ENCODE peak calls at places on chromosomes 3 and 15, in ten cellular contexts. U is heart left ventricle; D is HepG2; T is fibroblast of lung; O is K562; X is sigmoid colon; F is cardiac muscle cell; L is CD8-positive, alpha-beta T cell; M is ovary; W is A549. K is an unnamed sample.

GRCh38 chr15:49830411-49830810 is 209.6 kb downstream of the DTWD1 start:
- DNase-seq in U (no peak), D (no peak), T (no peak), O (no peak), X (no peak), F (peak; percentile 72), L (no peak), M (no peak), W (no peak), K (no peak)

GRCh38 chr3:128009952-128010846 is 42.0 kb upstream of the SEC61A1 start:
- DNase-seq in U (no peak), D (peak; percentile 29), T (peak; percentile 12), O (no peak), X (no peak), F (peak; percentile 84), L (no peak), M (no peak), W (peak; percentile 14), K (no peak)

GRCh38 chr15:68364028-68364659 is 67.8 kb downstream of the ITGA11 start:
- DNase-seq in U (peak; percentile 80), D (no peak), T (peak; percentile 40), O (no peak), X (no peak), F (peak; percentile 71), L (no peak), M (no peak), W (no peak), K (no peak)

GRCh38 chr3:127677541-127678314 is 5.0 kb downstream of the ABTB1 start:
- DNase-seq in U (peak; percentile 15), D (no peak), T (no peak), O (no peak), X (peak; percentile 48), F (no peak), L (no peak), M (peak; percentile 28), W (no peak), K (no peak)

GRCh38 chr15:53072077-53072476 is 281.9 kb upstream of the ONECUT1 start:
- DNase-seq in U (no peak), D (peak; percentile 35), T (peak; percentile 63), O (no peak), X (no peak), F (peak; percentile 9), L (peak; percentile 10), M (no peak), W (peak; percentile 88), K (no peak)

GRCh38 chr3:184688251-184688851 is 23.5 kb downstream of the MAGEF1 start:
- DNase-seq in U (no peak), D (no peak), T (peak; percentile 88), O (no peak), X (peak; percentile 75), F (peak; percentile 83), L (no peak), M (peak; percentile 54), W (no peak), K (peak; percentile 66)

GRCh38 chr15:71052356-71052755 is 62.9 kb upstream of the THSD4 start:
- DNase-seq in U (no peak), D (no peak), T (peak; percentile 65), O (no peak), X (no peak), F (peak; percentile 72), L (no peak), M (no peak), W (no peak), K (no peak)

GRCh38 chr15:66472176-66472999 is 25.2 kb downstream of the SNAPC5 start:
- DNase-seq in U (no peak), D (peak; percentile 35), T (peak; percentile 50), O (no peak), X (no peak), F (peak; percentile 59), L (peak; percentile 44), M (no peak), W (no peak), K (no peak)

GRCh38 chr15:25684521-25685215 is 178.5 kb downstream of the ATP10A start:
- DNase-seq in U (no peak), D (no peak), T (peak; percentile 88), O (no peak), X (peak; percentile 85), F (peak; percentile 82), L (no peak), M (peak; percentile 44), W (no peak), K (peak; percentile 37)

GRCh38 chr15:75599396-75599795 is 20.3 kb upstream of the PTPN9 start:
- DNase-seq in U (no peak), D (no peak), T (no peak), O (no peak), X (no peak), F (no peak), L (no peak), M (no peak), W (no peak), K (no peak)
- H3K27ac ChIP-seq in U (no peak overlapping the region), D (no peak overlapping the region), T (no peak overlapping the region), O (no peak overlapping the region), X (peak overlapping the region; percentile 66), F (no peak overlapping the region), L (no peak overlapping the region), M (no peak overlapping the region), W (no peak overlapping the region), K (no peak overlapping the region)

GRCh38 chr3:62653806-62654205 is 221.4 kb downstream of the CADPS start:
- DNase-seq in U (no peak), D (no peak), T (no peak), O (no peak), X (no peak), F (no peak), L (no peak), M (no peak), W (no peak), K (no peak)

GRCh38 chr3:62662680-62663079 is 212.5 kb downstream of the CADPS start:
- DNase-seq in U (no peak), D (no peak), T (no peak), O (no peak), X (no peak), F (no peak), L (no peak), M (no peak), W (no peak), K (no peak)

GRCh38 chr3:62655319-62656063 is 219.7 kb downstream of the CADPS start:
- DNase-seq in U (no peak), D (no peak), T (no peak), O (no peak), X (no peak), F (no peak), L (no peak), M (no peak), W (no peak), K (no peak)

DNA sequence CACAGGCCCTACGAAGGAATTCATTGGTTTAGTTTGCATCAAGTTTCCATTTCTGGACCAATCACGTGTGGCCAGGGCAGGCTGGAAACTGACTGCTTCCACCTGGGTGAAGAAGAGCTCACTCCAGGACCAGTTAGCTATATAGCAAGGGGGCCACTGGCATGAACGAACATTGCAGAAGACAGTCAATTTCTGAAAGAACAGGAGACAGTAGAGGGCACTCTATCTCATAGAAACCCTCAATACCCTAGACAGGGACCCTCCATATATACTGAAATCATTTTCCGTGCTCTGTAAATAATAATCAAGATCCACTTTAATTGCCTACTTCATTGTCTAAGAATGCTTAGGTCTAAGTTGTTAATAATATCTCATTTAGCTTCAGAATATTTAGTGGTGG is 215.6 kb downstream of the CADPS start:
- DNase-seq in U (no peak), D (no peak), T (no peak), O (no peak), X (no peak), F (no peak), L (no peak), M (no peak), W (no peak), K (no peak)
- TF ChIP-seq CTCF in U (no peak), D (peak; percentile 43), T (no peak), O (no peak), X (no peak), F (peak; percentile 7), L (no peak), M (no peak), W (no peak), K (no peak)

GRCh38 chr3:57160731-57161086 is 4.4 kb downstream of the IL17RD start:
- DNase-seq in U (no peak), D (no peak), T (no peak), O (no peak), X (no peak), F (no peak), L (no peak), M (no peak), W (no peak), K (no peak)

GRCh38 chr3:57158316-57158715 is 6.8 kb downstream of the IL17RD start:
- DNase-seq in U (no peak), D (no peak), T (no peak), O (no peak), X (no peak), F (no peak), L (no peak), M (no peak), W (no peak), K (no peak)

GRCh38 chr3:57160046-57160730 is 5.0 kb downstream of the IL17RD start:
- DNase-seq in U (peak; percentile 63), D (no peak), T (no peak), O (no peak), X (no peak), F (no peak), L (no peak), M (peak; percentile 82), W (no peak), K (no peak)

GRCh38 chr3:57157666-57158065 is 7.5 kb downstream of the IL17RD start:
- DNase-seq in U (no peak), D (no peak), T (peak; percentile 8), O (no peak), X (no peak), F (no peak), L (no peak), M (no peak), W (no peak), K (no peak)

DNA sequence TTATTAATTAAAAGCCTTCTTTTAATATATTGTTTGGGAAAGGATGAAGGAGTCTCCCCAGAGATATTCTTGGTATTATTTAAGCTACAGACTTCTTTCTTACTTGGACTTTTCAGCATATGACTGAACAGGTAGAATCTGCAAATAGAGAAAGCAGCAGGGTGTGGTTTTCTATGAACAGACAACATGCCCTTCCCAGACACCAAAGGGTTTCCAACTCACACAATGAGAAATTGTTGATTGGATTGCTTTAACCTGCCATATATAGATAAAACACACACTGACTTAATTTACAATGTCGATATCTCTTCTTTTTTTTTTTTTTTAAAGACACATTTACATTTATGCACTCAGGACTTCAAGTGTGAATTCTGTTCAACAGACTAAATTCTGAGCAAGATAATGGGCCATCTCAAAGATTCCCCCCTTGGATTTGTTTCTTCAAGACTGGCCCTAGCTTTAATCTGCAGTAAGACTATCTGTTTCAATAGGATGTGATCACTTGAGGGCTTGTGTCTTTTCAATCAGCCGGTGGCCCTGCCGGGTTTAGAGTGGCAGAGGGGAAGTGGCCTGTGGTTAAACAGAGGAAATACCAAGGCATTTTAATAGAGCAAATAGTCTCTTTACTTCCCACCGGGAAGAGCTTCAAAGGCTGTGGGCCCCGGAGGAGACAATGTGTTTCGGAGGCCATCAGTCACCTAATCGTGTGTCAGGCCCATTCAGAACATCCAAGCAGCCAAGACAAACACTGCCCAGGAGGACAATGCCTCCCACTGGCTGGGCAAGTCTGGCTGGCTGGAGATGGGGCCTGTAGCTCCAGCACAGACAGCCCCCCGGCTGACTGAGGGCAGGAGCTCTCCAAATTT is 6.1 kb downstream of the IL17RD start:
- DNase-seq in U (no peak), D (no peak), T (peak; percentile 35), O (no peak), X (no peak), F (no peak), L (no peak), M (no peak), W (no peak), K (no peak)
- H3K4me3 ChIP-seq in U (no peak overlapping the region), D (no peak overlapping the region), T (no peak overlapping the region), O (no peak overlapping the region), X (no peak overlapping the region), F (no peak overlapping the region), L (no peak overlapping the region), M (no peak overlapping the region), W (no peak overlapping the region), K (no peak overlapping the region)

GRCh38 chr3:39165518-39165917 is 12.1 kb upstream of the CSRNP1 start:
- DNase-seq in U (no peak), D (no peak), T (no peak), O (no peak), X (no peak), F (no peak), L (no peak), M (no peak), W (no peak), K (no peak)
- H3K27ac ChIP-seq in U (peak overlapping the region; percentile 59), D (no peak overlapping the region), T (peak overlapping the region; percentile 15), O (no peak overlapping the region), X (no peak overlapping the region), F (no peak overlapping the region), L (no peak overlapping the region), M (no peak overlapping the region), W (no peak overlapping the region), K (no peak overlapping the region)

K was measured in AG04450.